ENCODE peak calls at places on chromosomes 16 and 17, in ten cellular contexts. J is fibroblast of lung, N is adrenal gland, Q is sigmoid colon, M is PC-3, X is BJ, L is HepG2, I is heart left ventricle, A is IMR-90, V is brain microvascular endothelial cell. W is an unnamed sample.

GRCh38 chr16:2422123-2422867 is 7.0 kb upstream of the CCNF start:
- DNase-seq in J (no peak), N (no peak), Q (peak; percentile 34), M (no peak), X (no peak), L (no peak), I (no peak), A (no peak), V (no peak), W (no peak)

GRCh38 chr17:4177732-4178131 is 34.7 kb downstream of the CYB5D2 start:
- DNase-seq in J (no peak), N (no peak), Q (no peak), M (no peak), X (no peak), L (no peak), I (no peak), A (no peak), V (no peak), W (no peak)

GRCh38 chr17:14228903-14229302 is 7.8 kb downstream of the CDRT15 start:
- DNase-seq in J (peak; percentile 10), N (no peak), Q (no peak), M (no peak), X (peak; percentile 78), L (no peak), I (no peak), A (peak; percentile 16), V (no peak), W (no peak)

GRCh38 chr17:65824901-65825300 is 263.5 kb upstream of the AXIN2 start:
- DNase-seq in J (no peak), N (no peak), Q (no peak), M (no peak), X (no peak), L (no peak), I (no peak), A (no peak), V (no peak), W (no peak)

GRCh38 chr16:74320707-74321106 is 24.1 kb downstream of the PSMD7 start:
- DNase-seq in J (no peak), N (peak; percentile 93), Q (no peak), M (no peak), X (no peak), L (no peak), I (no peak), A (no peak), V (no peak), W (no peak)

GRCh38 chr17:2796164-2797140 is at the start of gene RAP1GAP2:
- DNase-seq in J (no peak), N (peak; percentile 53), Q (peak; percentile 77), M (no peak), X (no peak), L (no peak), I (peak; percentile 87), A (no peak), V (no peak), W (peak; percentile 85)

GRCh38 chr17:74190807-74191206 is 12.7 kb upstream of the RPL38 start:
- DNase-seq in J (peak; percentile 40), N (peak; percentile 23), Q (no peak), M (peak; percentile 49), X (no peak), L (peak; percentile 20), I (no peak), A (no peak), V (no peak), W (no peak)

GRCh38 chr17:2195729-2196128 is 107.9 kb downstream of the SMG6 start:
- DNase-seq in J (no peak), N (no peak), Q (no peak), M (peak; percentile 21), X (no peak), L (no peak), I (no peak), A (no peak), V (peak; percentile 65), W (no peak)

GRCh38 chr17:77509089-77509488 is 368.3 kb downstream of the SEC14L1 start:
- DNase-seq in J (no peak), N (no peak), Q (no peak), M (no peak), X (no peak), L (no peak), I (no peak), A (no peak), V (no peak), W (no peak)

GRCh38 chr17:77508047-77508715 is 367.4 kb downstream of the SEC14L1 start:
- DNase-seq in J (no peak), N (no peak), Q (peak; percentile 44), M (no peak), X (no peak), L (peak; percentile 63), I (no peak), A (no peak), V (no peak), W (no peak)

GRCh38 chr17:77506371-77506991 is 365.7 kb downstream of the SEC14L1 start:
- DNase-seq in J (no peak), N (no peak), Q (peak; percentile 63), M (no peak), X (no peak), L (no peak), I (no peak), A (no peak), V (no peak), W (no peak)

GRCh38 chr17:77505460-77505769 is 364.6 kb downstream of the SEC14L1 start:
- DNase-seq in J (no peak), N (no peak), Q (peak; percentile 37), M (no peak), X (no peak), L (no peak), I (no peak), A (no peak), V (no peak), W (no peak)

DNA sequence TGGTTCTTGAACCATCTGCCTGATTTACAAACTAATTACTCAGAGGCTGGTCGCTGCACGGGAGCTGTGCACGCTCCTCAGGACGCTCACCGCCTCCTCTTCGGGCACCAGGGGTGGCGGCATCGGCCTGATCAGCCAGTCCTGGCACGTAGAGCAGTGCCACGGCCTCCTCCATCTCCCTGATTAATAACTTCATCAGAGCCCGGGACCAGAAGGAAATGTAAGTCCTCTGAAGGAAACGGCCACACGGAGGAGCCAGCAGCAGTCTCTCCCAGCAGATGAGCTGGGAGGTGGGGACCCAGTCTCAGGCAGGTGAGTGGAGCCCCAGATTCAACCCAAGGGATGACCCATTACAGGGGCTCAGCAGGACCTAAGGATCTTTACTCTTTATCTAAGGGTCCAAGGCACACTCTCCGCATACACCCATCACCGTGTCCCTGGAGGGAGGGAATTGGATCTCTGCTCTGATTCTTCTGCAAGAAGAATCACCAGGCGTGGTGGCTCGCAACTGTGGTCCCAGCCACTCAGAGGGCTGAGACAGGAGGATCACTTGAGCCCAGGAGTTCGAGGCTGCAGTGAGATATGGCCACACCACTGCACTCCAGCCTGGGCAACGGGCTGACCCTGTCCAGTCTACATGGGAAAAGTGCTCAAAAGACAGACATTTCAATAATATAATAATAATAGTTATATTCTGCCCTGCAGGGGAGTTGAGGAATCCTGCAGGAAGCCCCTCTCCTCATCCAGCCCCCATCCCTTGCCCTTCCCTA is 366.5 kb downstream of the SEC14L1 start:
- DNase-seq in J (no peak), N (no peak), Q (peak; percentile 20), M (no peak), X (no peak), L (no peak), I (no peak), A (no peak), V (no peak), W (no peak)
- TF ChIP-seq CTCF in J (peak; percentile 1), N (no peak), Q (no peak), M (peak; percentile 23), X (no peak), L (peak; percentile 49), I (no peak), A (no peak), V (peak; percentile 19), W (no peak)

DNA sequence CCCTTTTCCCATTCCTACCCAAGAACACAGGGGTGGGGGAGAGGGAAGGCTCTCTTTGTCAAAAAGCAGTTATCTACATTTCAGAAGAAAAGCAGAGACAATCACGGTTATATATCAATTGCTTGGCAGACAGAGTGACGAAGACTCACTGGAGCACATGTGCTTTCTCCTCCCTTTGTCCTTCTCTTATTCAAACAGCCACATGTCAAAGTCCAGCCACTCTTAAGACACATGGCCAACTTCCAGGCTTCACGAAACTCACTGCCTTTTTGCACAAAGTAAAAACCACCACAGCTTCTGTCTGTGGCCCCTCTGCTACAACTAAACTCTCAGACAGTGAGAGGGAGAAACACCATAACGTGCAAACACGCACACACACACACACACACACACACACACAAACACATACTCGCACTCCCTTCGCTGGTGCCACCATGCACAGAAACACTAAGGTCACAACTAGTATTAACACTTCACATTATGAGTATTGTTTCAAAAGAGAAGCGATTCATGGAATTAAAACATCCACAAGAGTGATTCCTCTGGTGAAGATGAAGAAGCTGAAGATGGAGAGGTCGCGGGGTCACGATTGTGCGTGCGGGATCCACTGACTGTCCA is 7.0 kb upstream of the GHDC start:
- DNase-seq in J (no peak), N (peak; percentile 80), Q (no peak), M (no peak), X (no peak), L (no peak), I (no peak), A (no peak), V (no peak), W (no peak)
- H3K36me3 ChIP-seq in J (no peaks in the 10 kb centered on the region), N (no peaks in the 10 kb centered on the region), Q (peaks cover 79% of the 10 kb centered on the region), M (no peaks in the 10 kb centered on the region), X (peaks cover 19% of the 10 kb centered on the region), L (peaks cover 19% of the 10 kb centered on the region), I (peaks cover 69% of the 10 kb centered on the region), A (peaks cover 45% of the 10 kb centered on the region), V (peaks cover 41% of the 10 kb centered on the region), W (no peaks in the 10 kb centered on the region)

DNA sequence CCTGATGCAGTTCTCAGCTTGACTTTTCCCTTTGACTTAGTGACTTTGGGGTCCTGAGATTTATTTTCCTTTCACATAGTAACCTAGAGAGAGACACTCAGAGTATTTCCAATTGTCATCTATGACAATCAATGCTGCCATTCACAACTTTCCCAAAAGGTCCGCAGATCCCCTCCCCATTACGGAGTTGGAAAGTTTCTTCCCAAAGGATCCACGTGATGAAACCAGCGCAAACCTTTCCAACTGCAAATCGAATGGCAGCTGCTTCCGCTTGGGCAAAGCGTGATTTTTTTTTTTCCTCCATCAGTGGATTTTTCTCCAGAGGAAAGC is 539 bp upstream of the FCSK start:
- DNase-seq in J (no peak), N (peak; percentile 31), Q (no peak), M (peak; percentile 23), X (no peak), L (no peak), I (no peak), A (no peak), V (no peak), W (no peak)
- TF ChIP-seq CTCF in J (no peak), N (no peak), Q (no peak), M (no peak), X (no peak), L (no peak), I (no peak), A (no peak), V (no peak), W (no peak)

GRCh38 chr17:59565959-59566324 is 532 bp downstream of the DHX40 start:
- DNase-seq in J (peak; percentile 78), N (peak; percentile 84), Q (no peak), M (peak; percentile 85), X (no peak), L (peak; percentile 80), I (no peak), A (peak; percentile 86), V (peak; percentile 82), W (peak; percentile 62)

GRCh38 chr17:59561042-59561441 is 4.4 kb upstream of the DHX40 start:
- DNase-seq in J (peak; percentile 16), N (no peak), Q (no peak), M (peak; percentile 61), X (no peak), L (peak; percentile 49), I (no peak), A (peak; percentile 3), V (peak; percentile 18), W (no peak)

DNA sequence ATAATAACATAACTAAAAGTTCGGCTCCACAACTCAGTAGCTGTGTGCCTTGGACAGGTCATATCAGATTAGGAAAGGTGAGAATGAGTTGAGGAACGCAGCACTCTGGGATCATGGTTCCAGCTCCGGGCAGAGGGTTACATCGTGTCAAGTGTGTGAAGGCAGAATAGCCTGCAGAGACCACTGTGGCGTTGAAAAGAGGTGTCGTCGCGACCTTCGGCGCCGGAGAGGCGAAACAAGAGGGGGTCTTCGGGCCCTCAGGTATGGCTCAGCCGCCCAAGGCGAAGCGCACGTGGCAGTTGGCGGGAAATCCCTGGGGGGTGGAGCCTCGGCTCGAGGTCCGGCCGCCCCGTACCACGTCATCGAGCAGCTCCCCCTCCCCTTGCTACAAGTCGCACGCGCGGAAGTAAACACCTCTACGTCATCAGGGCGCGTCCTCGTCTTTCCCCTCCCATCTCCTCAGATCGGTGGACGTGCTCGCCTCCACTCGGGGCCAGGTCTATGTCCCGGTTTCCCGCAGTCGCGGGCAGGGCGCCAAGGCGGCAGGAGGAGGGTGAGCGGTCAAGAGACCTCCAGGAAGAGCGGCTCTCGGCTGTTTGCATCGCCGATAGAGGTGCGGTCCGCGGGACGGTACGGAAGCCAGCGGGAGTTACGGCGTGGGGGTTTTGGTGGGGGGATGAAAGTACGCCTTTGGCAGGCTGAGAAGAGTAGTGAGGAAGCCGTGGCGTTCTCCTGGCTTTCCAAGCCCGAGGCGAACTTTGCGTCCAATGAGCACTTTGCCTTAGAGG is at the start of gene DHX40:
- DNase-seq in J (peak; percentile 97), N (peak; percentile 97), Q (peak; percentile 98), M (peak; percentile 91), X (peak; percentile 45), L (peak; percentile 82), I (peak; percentile 94), A (peak; percentile 96), V (peak; percentile 95), W (peak; percentile 96)
- H3K36me3 ChIP-seq in J (no peaks in the 10 kb centered on the region), N (no peaks in the 10 kb centered on the region), Q (peaks cover under 1% of the 10 kb centered on the region), M (no peaks in the 10 kb centered on the region), X (no peaks in the 10 kb centered on the region), L (peaks cover under 1% of the 10 kb centered on the region), I (peaks cover 5% of the 10 kb centered on the region), A (no peaks in the 10 kb centered on the region), V (no peaks in the 10 kb centered on the region), W (no peaks in the 10 kb centered on the region)

W was measured in mucosa of descending colon.